ENCODE peak calls at places on chromosome X, in five cellular contexts. L is EL, Q is gastrocnemius medialis, Z is AML-193, M is putamen. H is an unnamed sample.

GRCh38 chrX:77899081-77899828 is at the start of gene COX7B:
- DNase-seq in L (peak), Q (peak), M (peak), Z (peak), H (peak)

GRCh38 chrX:39149761-39150160 is 348.5 kb downstream of the MID1IP1 start:
- DNase-seq in Z (peak), L (peak), M (peak), Q (peak), H (peak)

GRCh38 chrX:108097380-108097779 is 5.8 kb downstream of the ATG4A start:
- DNase-seq in Q (no peak), M (no peak), L (peak), Z (no peak), H (peak)

GRCh38 chrX:101759000-101759399 is 99.3 kb upstream of the ARMCX2 start:
- DNase-seq in L (peak), M (peak), Z (peak), Q (no peak), H (peak)

GRCh38 chrX:19869195-19869594 is 18.2 kb downstream of the SH3KBP1 start:
- DNase-seq in M (no peak), Q (no peak), L (no peak), Z (no peak), H (no peak)

GRCh38 chrX:49896951-49897350 is 17.7 kb downstream of the USP27X start:
- DNase-seq in Q (no peak), M (no peak), L (no peak), Z (no peak), H (no peak)

GRCh38 chrX:6981718-6982406 is 165.7 kb upstream of the STS start:
- DNase-seq in L (no peak), Z (no peak), M (no peak), Q (no peak), H (no peak)

GRCh38 chrX:71637848-71638247 is 19.5 kb upstream of the CXCR3 start:
- DNase-seq in Q (no peak), Z (no peak), L (peak), M (no peak), H (peak)

GRCh38 chrX:18577400-18577799 is 94.5 kb downstream of the RS1 start:
- DNase-seq in L (no peak), M (no peak), Z (no peak), Q (no peak), H (no peak)

GRCh38 chrX:63764946-63765345 is 20.1 kb downstream of the ARHGEF9 start:
- DNase-seq in M (no peak), Q (no peak), Z (no peak), L (peak), H (peak)

GRCh38 chrX:6694977-6695376 is 160.1 kb upstream of the VCX3A start:
- DNase-seq in L (no peak), M (no peak), Z (no peak), Q (no peak), H (no peak)

GRCh38 chrX:96394566-96394965 is 290.1 kb upstream of the DIAPH2 start:
- DNase-seq in L (peak), Z (no peak), Q (no peak), M (no peak), H (peak)

GRCh38 chrX:118652717-118653116 is 74.7 kb upstream of the IL13RA1 start:
- DNase-seq in M (no peak), L (peak), Z (no peak), Q (no peak), H (peak)

GRCh38 chrX:78513996-78514745 is 145.0 kb downstream of the RTL3 start:
- DNase-seq in Z (no peak), M (no peak), Q (no peak), L (peak), H (peak)

GRCh38 chrX:123917069-123917468 is 44.4 kb upstream of the STAG2 start:
- DNase-seq in L (no peak), Z (no peak), Q (no peak), M (no peak), H (peak)

GRCh38 chrX:111181883-111182400 is 86.0 kb downstream of the PAK3 start:
- DNase-seq in M (no peak), Q (no peak), Z (no peak), L (no peak), H (no peak)

GRCh38 chrX:100070334-100070849 is 339.7 kb downstream of the PCDH19 start:
- DNase-seq in L (no peak), Z (no peak), M (no peak), Q (no peak), H (no peak)

GRCh38 chrX:43505759-43506158 is 150.3 kb upstream of the MAOA start:
- DNase-seq in Q (no peak), L (no peak), Z (no peak), M (no peak), H (no peak)